ENCODE peak calls at places on chromosomes 4 and X, in four cellular contexts. K is colonic mucosa, F is SK-N-SH, W is transverse colon. B is an unnamed sample.
A peak's percentile ranks its signal among the peaks of the same experiment; 100 is the strongest.

GRCh38 chrX:44202596-44202995 is 140.9 kb downstream of the EFHC2 start:
- DNase-seq in F (no peak), K (no peak), W (no peak), B (no peak)

GRCh38 chrX:115562492-115562872 is 1.5 kb downstream of the PLS3 start:
- DNase-seq in W (no peak), F (no peak), K (peak; percentile 19), B (no peak)

GRCh38 chrX:45807572-45808425 is 607.1 kb upstream of the DIPK2B start:
- DNase-seq in K (no peak), F (no peak), W (no peak), B (no peak)

GRCh38 chr4:115370012-115370411 is 256.6 kb upstream of the NDST4 start:
- DNase-seq in K (no peak), F (no peak), W (no peak), B (no peak)

GRCh38 chrX:155966876-155967275 is 30.6 kb upstream of the IL9R start:
- DNase-seq in K (no peak), F (peak; percentile 65), W (peak; percentile 9), B (peak; percentile 6)

GRCh38 chr4:126916626-126917140 is 716.1 kb upstream of the INTU start:
- DNase-seq in F (no peak), W (no peak), K (no peak), B (peak; percentile 83)

GRCh38 chrX:119236599-119237525 is 777 bp downstream of the PGRMC1 start:
- DNase-seq in W (peak; percentile 50), K (peak; percentile 58), F (peak; percentile 59), B (peak; percentile 78)

GRCh38 chrX:9595131-9595530 is 130.3 kb downstream of the TBL1X start:
- DNase-seq in W (no peak), K (no peak), F (no peak), B (no peak)

GRCh38 chrX:3697220-3697684 is 16.2 kb downstream of the PRKX start:
- DNase-seq in W (no peak), K (no peak), F (no peak), B (no peak)

GRCh38 chr4:98939892-98940298 is 11.0 kb upstream of the EIF4E start:
- DNase-seq in F (peak; percentile 42), W (no peak), K (no peak), B (peak; percentile 51)

GRCh38 chr4:176676901-176677300 is 115.8 kb downstream of the VEGFC start:
- DNase-seq in W (no peak), F (no peak), K (no peak), B (no peak)

GRCh38 chr4:152374606-152375285 is 161.1 kb downstream of the FBXW7 start:
- DNase-seq in F (no peak), K (no peak), W (no peak), B (no peak)

GRCh38 chrX:716136-716535 is 85.5 kb downstream of the SHOX start:
- DNase-seq in W (no peak), F (no peak), K (no peak), B (no peak)

GRCh38 chrX:34624416-34624815 is 32.7 kb downstream of the TMEM47 start:
- DNase-seq in K (no peak), W (no peak), F (no peak), B (no peak)

GRCh38 chrX:143634701-143635442 is 1.0 kb downstream of the SLITRK4 start:
- DNase-seq in F (no peak), K (no peak), W (no peak), B (no peak)

GRCh38 chr4:176226736-176227135 is 31.4 kb upstream of the SPATA4 start:
- DNase-seq in F (no peak), W (no peak), K (no peak), B (no peak)

GRCh38 chr4:68074397-68074796 is 55.3 kb downstream of the TMPRSS11F start:
- DNase-seq in F (no peak), W (no peak), K (no peak), B (no peak)

GRCh38 chr4:151584101-151584500 is 175.1 kb downstream of the FHIP1A start:
- DNase-seq in F (no peak), W (no peak), K (no peak), B (no peak)

GRCh38 chrX:43949669-43950068 is 23.5 kb downstream of the NDP start:
- DNase-seq in F (no peak), K (no peak), W (peak; percentile 22), B (no peak)

GRCh38 chr4:105186701-105187158 is 40.1 kb downstream of the TET2 start:
- DNase-seq in F (no peak), K (no peak), W (no peak), B (no peak)

GRCh38 chr4:71974681-71975080 is 57.1 kb upstream of the NPFFR2 start:
- DNase-seq in W (no peak), K (no peak), F (no peak), B (peak; percentile 1)

DNA sequence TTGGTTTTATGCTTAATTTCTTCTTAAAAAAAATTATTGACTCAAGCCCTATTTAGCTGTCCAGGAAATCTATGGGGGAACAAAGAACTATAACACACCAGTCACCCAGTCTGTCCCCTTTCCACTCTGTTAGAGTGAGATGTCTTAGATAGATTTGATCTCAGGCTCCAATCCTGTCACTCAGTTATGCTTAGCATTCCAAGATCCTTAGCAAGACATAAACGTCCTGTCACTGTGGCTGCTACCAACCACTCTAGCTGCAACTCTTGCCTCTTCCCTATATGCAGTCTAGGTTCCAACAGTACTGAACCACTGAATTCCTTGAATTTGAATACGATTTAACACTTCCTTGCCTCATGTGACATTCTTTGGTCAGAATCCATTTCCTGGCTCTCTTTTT is 241.9 kb upstream of the NWD2 start:
- DNase-seq in F (no peak), W (no peak), K (no peak), B (no peak)
- TF ChIP-seq CTCF in F (no peak), W (no peak), K (no peak), B (no peak)

DNA sequence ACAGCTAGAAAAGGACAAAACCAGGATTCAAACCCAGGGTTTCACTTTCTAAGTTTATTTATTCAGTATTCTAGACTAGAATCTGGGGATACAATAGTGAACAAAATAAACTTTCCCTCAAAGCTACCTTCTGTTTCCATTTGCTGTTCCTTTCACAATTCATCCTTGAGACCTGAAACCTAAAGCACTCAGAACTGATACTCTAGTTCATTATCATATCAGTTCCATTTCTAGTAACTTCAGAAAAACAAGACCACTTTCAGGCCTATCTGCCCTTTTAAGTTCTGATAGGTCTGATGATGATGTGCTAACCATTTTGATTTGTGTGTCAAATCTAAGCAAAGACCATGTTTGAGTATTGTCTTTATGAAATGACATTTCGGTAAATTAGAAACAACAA is 7.8 kb upstream of the XK start:
- DNase-seq in F (no peak), W (no peak), K (no peak), B (no peak)
- H3K4me3 ChIP-seq in F (no peak overlapping the region), W (no peak overlapping the region), K (no peak overlapping the region), B (no peak overlapping the region)

GRCh38 chr4:5960197-5960880 is 57.9 kb downstream of the C4orf50 start:
- DNase-seq in W (no peak), K (no peak), F (no peak), B (no peak)

GRCh38 chr4:5964030-5964429 is 54.2 kb downstream of the C4orf50 start:
- DNase-seq in K (no peak), F (no peak), W (no peak), B (no peak)

GRCh38 chr4:5962416-5962815 is 55.8 kb downstream of the C4orf50 start:
- DNase-seq in F (no peak), K (no peak), W (no peak), B (no peak)

GRCh38 chr4:5965225-5965624 is 53.0 kb downstream of the C4orf50 start:
- DNase-seq in W (no peak), F (no peak), K (no peak), B (no peak)

GRCh38 chr4:5963611-5964010 is 54.6 kb downstream of the C4orf50 start:
- DNase-seq in F (no peak), K (no peak), W (no peak), B (no peak)
- TF ChIP-seq CTCF in F (no peak), K (no peak), W (no peak), B (no peak)

GRCh38 chr4:54233697-54234496 is 4.8 kb downstream of the PDGFRA start:
- DNase-seq in F (peak; percentile 76), W (peak; percentile 80), K (peak; percentile 70), B (peak; percentile 93)

GRCh38 chr4:54231419-54232150 is 2.5 kb downstream of the PDGFRA start:
- DNase-seq in W (no peak), K (peak; percentile 42), F (peak; percentile 77), B (peak; percentile 91)

GRCh38 chr4:54232151-54232688 is 3.1 kb downstream of the PDGFRA start:
- DNase-seq in F (no peak), W (no peak), K (no peak), B (peak; percentile 59)

GRCh38 chr4:54233128-54233696 is 4.1 kb downstream of the PDGFRA start:
- DNase-seq in K (peak; percentile 83), F (peak; percentile 91), W (peak; percentile 81), B (peak; percentile 95)

GRCh38 chr4:54234497-54235205 is 5.6 kb downstream of the PDGFRA start:
- DNase-seq in W (no peak), K (no peak), F (peak; percentile 30), B (peak; percentile 28)
- H3K4me3 ChIP-seq in W (peak overlapping the region; percentile 19), K (peak overlapping the region; percentile 46), F (peak overlapping the region; percentile 85), B (peak overlapping the region; percentile 93)